ENCODE peak calls at places on chromosomes 11 and 22, in four cellular contexts. G, O, S and E are unnamed samples.

GRCh38 chr11:126350811-126351210 is 4.7 kb upstream of the ST3GAL4 start:
- DNase-seq in G (no peak), O (no peak), S (no peak), E (peak)

GRCh38 chr22:38261478-38261803 is 11.4 kb downstream of the TMEM184B start:
- DNase-seq in G (no peak), O (no peak), S (no peak), E (no peak)

GRCh38 chr11:75562836-75563484 is 907 bp downstream of the SERPINH1 start:
- DNase-seq in G (no peak), O (peak), S (peak), E (peak)

GRCh38 chr22:50087646-50088045 is 2.2 kb upstream of the MOV10L1 start:
- DNase-seq in G (no peak), O (no peak), S (no peak), E (no peak)

GRCh38 chr11:3877252-3878035 is 22.0 kb downstream of the STIM1 start:
- DNase-seq in G (no peak), O (no peak), S (no peak), E (no peak)

GRCh38 chr11:2883717-2884423 is 1.7 kb downstream of the CDKN1C start:
- DNase-seq in G (no peak), O (peak), S (peak), E (peak)

GRCh38 chr11:78586452-78587046 is 11.9 kb upstream of the NARS2 start:
- DNase-seq in G (no peak), O (no peak), S (no peak), E (peak)

GRCh38 chr11:120168960-120169681 is 31.2 kb upstream of the TRIM29 start:
- DNase-seq in G (no peak), O (peak), S (peak), E (peak)

GRCh38 chr11:132744771-132745170 is 787.5 kb downstream of the OPCML start:
- DNase-seq in G (no peak), O (no peak), S (no peak), E (peak)
- H3K4me3 ChIP-seq in G (no peak), O (no peak), S (no peak), E (no peak)

GRCh38 chr11:17591293-17591692 is 44.2 kb downstream of the OTOG start:
- DNase-seq in G (no peak), O (no peak), S (peak), E (no peak)
- TF ChIP-seq CTCF in G (no peak), O (no peak), S (no peak), E (no peak)

GRCh38 chr11:95337175-95337957 is 106.4 kb upstream of the SESN3 start:
- DNase-seq in G (no peak), O (peak), S (peak), E (peak)

GRCh38 chr11:95337972-95338429 is 107.0 kb upstream of the SESN3 start:
- DNase-seq in G (no peak), O (no peak), S (peak), E (no peak)

GRCh38 chr11:95339554-95339953 is 108.6 kb upstream of the SESN3 start:
- DNase-seq in G (no peak), O (peak), S (no peak), E (no peak)

GRCh38 chr11:95335989-95336388 is 105.0 kb upstream of the SESN3 start:
- DNase-seq in G (no peak), O (no peak), S (peak), E (no peak)

GRCh38 chr11:95338430-95338991 is 107.5 kb upstream of the SESN3 start:
- DNase-seq in G (no peak), O (peak), S (no peak), E (peak)
- H3K4me3 ChIP-seq in G (no peak), O (no peak), S (no peak), E (no peak)

DNA sequence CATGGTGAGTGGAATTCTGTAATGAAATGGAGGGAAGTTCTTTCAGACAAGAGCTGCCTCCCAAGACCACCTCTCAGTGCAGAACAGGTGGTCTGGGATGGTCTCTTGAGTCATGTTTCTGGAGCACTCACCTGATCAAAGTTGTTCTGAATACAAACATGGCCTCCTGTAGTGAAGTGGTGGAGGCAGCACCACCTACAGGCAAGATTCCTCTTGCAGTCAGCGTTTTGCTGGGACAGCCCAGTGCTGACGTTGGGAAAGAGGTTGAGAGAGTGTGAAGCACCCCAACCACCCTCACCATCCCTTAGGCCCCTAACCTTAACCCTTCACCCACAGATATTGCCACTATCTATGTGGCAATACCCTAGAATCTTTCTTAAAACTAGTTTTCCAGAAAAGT is 371.4 kb downstream of the CADM1 start:
- DNase-seq in G (no peak), O (no peak), S (peak), E (no peak)
- TF ChIP-seq CTCF in G (no peak), O (peak), S (peak), E (no peak)

DNA sequence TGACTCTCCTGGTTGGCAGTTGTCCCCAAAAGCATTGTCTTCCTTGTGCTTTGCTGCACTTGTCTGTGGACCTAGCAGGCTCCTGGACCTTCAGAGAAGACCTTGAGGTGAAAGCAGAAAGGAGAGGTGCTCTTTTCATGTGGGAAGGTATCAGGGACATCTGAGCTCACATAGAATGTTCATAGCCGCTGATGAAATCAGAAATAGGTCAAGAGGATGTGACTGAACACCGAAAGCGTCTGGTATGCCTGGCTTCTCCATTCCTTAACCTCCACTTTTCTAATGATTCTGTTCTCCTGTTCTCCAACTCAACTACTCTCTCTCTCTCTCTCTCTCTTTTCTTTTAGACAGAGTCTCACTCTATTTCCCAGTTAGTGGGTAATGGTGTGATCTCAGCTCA is 6.2 kb upstream of the CUL5 start:
- DNase-seq in G (no peak), O (no peak), S (no peak), E (no peak)
- H3K4me3 ChIP-seq in G (no peak), O (no peak), S (no peak), E (no peak)